ENCODE peak calls at places on chromosomes 4 and X, in seven cellular contexts. C is astrocyte of the spinal cord, U is HepG2, S is tibial artery, M is endothelial cell, H is Calu3, R is GM20000. O is an unnamed sample.

GRCh38 chr4:169315530-169316306 is 45.0 kb upstream of the SH3RF1 start:
- DNase-seq in C (peak; percentile 65), U (no peak), S (no peak), M (no peak), H (no peak), R (no peak), O (peak; percentile 65)

GRCh38 chr4:140130677-140131076 is 23.3 kb downstream of the MAML3 start:
- DNase-seq in C (peak; percentile 74), U (no peak), S (no peak), M (no peak), H (peak; percentile 66), R (no peak), O (peak; percentile 81)

GRCh38 chr4:8427761-8428287 is 12.7 kb downstream of the ACOX3 start:
- DNase-seq in C (peak; percentile 26), U (peak; percentile 76), S (peak; percentile 74), M (no peak), H (no peak), R (peak; percentile 54), O (no peak)

GRCh38 chr4:183722738-183723560 is 63.9 kb downstream of the TRAPPC11 start:
- DNase-seq in C (peak; percentile 23), U (no peak), S (no peak), M (peak; percentile 52), H (peak; percentile 87), R (peak; percentile 89), O (peak; percentile 29)

GRCh38 chrX:98405376-98405775 is 1521.7 kb downstream of the RPA4 start:
- DNase-seq in C (no peak), U (no peak), S (no peak), M (no peak), H (no peak), R (no peak), O (peak; percentile 7)

GRCh38 chr4:123301942-123302341 is 94.7 kb upstream of the SPRY1 start:
- DNase-seq in C (no peak), U (no peak), S (no peak), M (no peak), H (no peak), R (no peak), O (no peak)

GRCh38 chr4:164956766-164957643 is 20.5 kb downstream of the TRIM61 start:
- DNase-seq in C (peak; percentile 75), U (no peak), S (peak; percentile 79), M (peak; percentile 44), H (no peak), R (peak; percentile 88), O (no peak)

GRCh38 chrX:71053217-71053621 is 14.9 kb downstream of the SNX12 start:
- DNase-seq in C (peak; percentile 19), U (no peak), S (no peak), M (peak; percentile 33), H (peak; percentile 61), R (peak; percentile 66), O (no peak)

GRCh38 chr4:3683077-3683743 is 83.0 kb upstream of the ADRA2C start:
- DNase-seq in C (no peak), U (no peak), S (peak; percentile 60), M (no peak), H (no peak), R (no peak), O (no peak)

GRCh38 chr4:41678951-41679350 is 69.6 kb downstream of the PHOX2B start:
- DNase-seq in C (no peak), U (no peak), S (no peak), M (no peak), H (no peak), R (no peak), O (no peak)

GRCh38 chrX:143634701-143635442 is 1.0 kb downstream of the SLITRK4 start:
- DNase-seq in C (no peak), U (no peak), S (no peak), M (peak; percentile 20), H (no peak), R (no peak), O (no peak)

GRCh38 chr4:168522371-168522770 is 25.5 kb downstream of the PALLD start:
- DNase-seq in C (no peak), U (no peak), S (no peak), M (no peak), H (no peak), R (no peak), O (peak; percentile 24)

GRCh38 chrX:73822775-73823174 is 259.8 kb downstream of the CHIC1 start:
- DNase-seq in C (no peak), U (no peak), S (no peak), M (no peak), H (no peak), R (no peak), O (no peak)

GRCh38 chrX:118975831-118976598 is 1.6 kb downstream of the LONRF3 start:
- DNase-seq in C (no peak), U (peak; percentile 69), S (peak; percentile 94), M (peak; percentile 38), H (peak; percentile 71), R (peak; percentile 30), O (no peak)

GRCh38 chrX:27987862-27988646 is 6.8 kb upstream of the DCAF8L1 start:
- DNase-seq in C (no peak), U (peak; percentile 5), S (no peak), M (no peak), H (no peak), R (no peak), O (no peak)

GRCh38 chr4:18938343-18939109 is 917.0 kb upstream of the LCORL start:
- DNase-seq in C (peak; percentile 13), U (no peak), S (no peak), M (no peak), H (no peak), R (no peak), O (peak; percentile 13)

GRCh38 chr4:52126946-52127345 is 75.8 kb downstream of the SPATA18 start:
- DNase-seq in C (peak; percentile 16), U (no peak), S (no peak), M (no peak), H (no peak), R (no peak), O (no peak)

GRCh38 chrX:148552775-148553174 is 52.4 kb downstream of the AFF2 start:
- DNase-seq in C (no peak), U (no peak), S (no peak), M (no peak), H (no peak), R (no peak), O (no peak)

GRCh38 chrX:139052461-139052860 is 340.9 kb upstream of the FGF13 start:
- DNase-seq in C (no peak), U (no peak), S (no peak), M (no peak), H (no peak), R (no peak), O (no peak)

GRCh38 chrX:153635788-153636668 is 11.0 kb upstream of the DUSP9 start:
- DNase-seq in C (no peak), U (peak; percentile 59), S (no peak), M (peak; percentile 55), H (peak; percentile 67), R (peak; percentile 22), O (peak; percentile 13)

DNA sequence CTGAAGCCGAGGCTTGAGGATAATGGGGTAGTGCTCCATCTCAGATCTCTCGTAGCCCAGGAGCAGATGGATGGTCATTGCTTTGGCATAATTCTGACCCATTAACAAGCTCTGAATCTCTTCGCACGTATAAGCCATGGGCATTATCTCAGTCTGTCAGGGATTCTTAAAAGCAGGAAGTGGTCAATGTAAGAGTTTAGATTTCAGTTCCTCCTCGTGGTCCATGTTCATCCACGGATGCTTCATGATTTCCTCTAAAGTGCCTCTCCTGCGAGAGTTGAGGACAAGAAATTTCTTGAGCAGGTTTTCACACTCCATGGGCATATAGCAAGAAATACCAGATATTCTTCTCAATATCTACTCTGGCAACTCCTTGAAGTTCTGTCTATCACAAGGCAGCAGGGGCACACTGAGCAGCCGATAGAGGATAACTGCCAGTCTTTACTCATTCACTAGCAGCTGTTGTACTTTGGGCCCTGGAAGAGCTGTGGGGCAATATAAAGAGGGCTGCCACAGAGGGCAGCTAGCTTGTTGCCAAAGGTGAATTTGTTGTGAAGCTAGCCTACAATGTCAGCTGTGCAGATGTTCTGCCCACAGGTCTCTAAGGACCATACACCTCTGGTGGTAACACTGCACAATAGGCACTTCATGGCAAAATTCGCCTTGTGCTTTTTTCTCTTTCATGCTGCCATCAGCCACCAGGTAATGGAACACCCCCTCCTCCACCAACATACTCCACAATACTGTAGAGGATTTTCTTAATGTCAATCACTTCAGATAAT is 52.0 kb upstream of the WDR17 start:
- DNase-seq in C (no peak), U (no peak), S (no peak), M (no peak), H (no peak), R (peak; percentile 28), O (no peak)
- TF ChIP-seq CTCF in C (no peak), U (no peak), S (no peak), M (no peak), H (no peak), R (no peak), O (no peak)

DNA sequence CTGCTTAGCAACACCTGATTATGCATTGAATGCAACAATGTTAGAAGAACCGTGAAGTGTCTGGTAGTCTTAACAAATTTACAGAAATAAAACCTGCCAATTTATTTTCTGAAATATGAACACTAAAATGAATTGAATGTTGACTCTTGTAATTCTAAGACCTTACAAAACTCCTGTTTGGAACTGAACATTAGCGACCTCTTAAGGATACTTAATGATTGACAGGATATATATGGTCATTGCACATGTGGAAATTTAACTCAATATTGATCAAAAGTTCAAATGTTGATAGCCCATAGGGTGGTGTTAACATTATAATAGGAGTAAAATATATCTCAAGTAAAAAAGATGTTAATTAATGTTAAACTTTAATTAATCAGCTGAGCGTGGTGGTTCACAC is 79.1 kb downstream of the TECRL start:
- DNase-seq in C (no peak), U (no peak), S (no peak), M (no peak), H (no peak), R (no peak), O (no peak)
- TF ChIP-seq CTCF in C (no peak), U (no peak), S (no peak), M (no peak), H (no peak), R (no peak), O (no peak)

DNA sequence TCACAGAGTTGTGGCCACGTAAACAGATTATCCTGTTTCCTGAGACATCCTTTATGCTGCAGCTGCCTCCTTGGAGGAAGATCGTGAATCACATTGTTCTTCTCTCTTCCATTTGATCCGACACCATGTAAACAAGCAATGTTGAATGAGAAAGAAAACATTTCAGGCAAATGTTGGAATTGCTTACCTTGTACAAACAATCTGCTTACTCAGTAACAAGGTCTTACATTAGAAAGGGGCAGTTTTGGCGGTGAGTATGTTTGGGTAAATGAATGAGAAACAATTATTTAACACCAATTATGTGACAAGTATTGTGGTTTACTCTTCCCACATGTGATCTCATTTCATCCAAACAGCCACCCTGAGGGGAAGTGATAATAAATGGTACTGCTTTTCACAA is 637.8 kb downstream of the RAB28 start:
- DNase-seq in C (no peak), U (no peak), S (no peak), M (no peak), H (no peak), R (no peak), O (no peak)
- TF ChIP-seq CTCF in C (no peak), U (no peak), S (no peak), M (no peak), H (no peak), R (no peak), O (no peak)

GRCh38 chrX:55663584-55663983 is 40.4 kb downstream of the FOXR2 start:
- DNase-seq in C (no peak), U (no peak), S (no peak), M (no peak), H (no peak), R (no peak), O (no peak)

GRCh38 chrX:55668084-55668483 is 44.9 kb downstream of the FOXR2 start:
- DNase-seq in C (no peak), U (no peak), S (no peak), M (no peak), H (no peak), R (no peak), O (no peak)
- TF ChIP-seq CTCF in C (no peak), U (no peak), S (no peak), M (no peak), H (no peak), R (no peak), O (no peak)